ENCODE peak calls at places on chromosomes 11 and 22, in seven cellular contexts. C is stimulated activated CD4-positive, alpha-beta T cell treated with anti-CD3 and anti-CD28 coated beads, Interleukin-15, amount 100 ng/mL, for 24 hours; Y is psoas muscle; F is ACHN; V is EH; A is SHP77; B is brain pericyte. D is an unnamed sample.

GRCh38 chr22:17077255-17077654 is 7.5 kb upstream of the IL17RA start:
- DNase-seq in F (peak; percentile 57), C (no peak), A (no peak), Y (no peak), V (peak; percentile 84), B (no peak), D (no peak)

GRCh38 chr11:126362879-126363655 is 7.6 kb downstream of the ST3GAL4 start:
- DNase-seq in F (no peak), V (no peak), Y (no peak), C (no peak), A (no peak), B (no peak), D (no peak)

GRCh38 chr22:46537946-46538815 is 761 bp upstream of the CELSR1 start:
- DNase-seq in B (no peak), A (no peak), V (peak; percentile 44), F (peak; percentile 72), Y (no peak), C (no peak), D (no peak)

GRCh38 chr11:130740819-130741218 is 175.5 kb downstream of the SNX19 start:
- DNase-seq in C (no peak), F (peak; percentile 25), A (no peak), B (no peak), Y (no peak), V (peak; percentile 37), D (no peak)

GRCh38 chr11:77672276-77672675 is 34.7 kb upstream of the CLNS1A start:
- DNase-seq in V (peak; percentile 98), B (no peak), F (peak; percentile 54), C (no peak), Y (no peak), A (no peak), D (no peak)

GRCh38 chr11:8757533-8757932 is 74.9 kb downstream of the RPL27A start:
- DNase-seq in V (no peak), A (no peak), F (peak; percentile 4), C (no peak), Y (no peak), B (no peak), D (no peak)

GRCh38 chr22:22896601-22897000 is 9.0 kb downstream of the IGLL5 start:
- DNase-seq in C (no peak), V (no peak), Y (no peak), F (no peak), A (no peak), B (no peak), D (no peak)

GRCh38 chr22:49010901-49011300 is 816.8 kb downstream of the BRD1 start:
- DNase-seq in V (no peak), B (no peak), A (no peak), C (no peak), Y (no peak), F (no peak), D (no peak)

GRCh38 chr11:86934933-86935579 is 20.1 kb downstream of the FZD4 start:
- DNase-seq in V (no peak), A (no peak), C (no peak), B (no peak), Y (no peak), F (no peak), D (no peak)

GRCh38 chr11:46306296-46306853 is 28.9 kb downstream of the CREB3L1 start:
- DNase-seq in Y (no peak), V (peak; percentile 73), B (no peak), F (no peak), A (no peak), C (no peak), D (no peak)

GRCh38 chr11:113387605-113388211 is at the start of gene ANKK1:
- DNase-seq in C (no peak), F (no peak), A (no peak), B (no peak), Y (no peak), V (no peak), D (peak; percentile 30)

GRCh38 chr11:105588001-105588400 is 21.9 kb upstream of the GRIA4 start:
- DNase-seq in B (no peak), C (no peak), F (peak; percentile 60), V (peak; percentile 67), A (no peak), Y (no peak), D (no peak)

D was measured in NT2/D1.